ENCODE peak calls at places on chromosome 15, in five cellular contexts. O is CD8-positive, alpha-beta memory T cell; Z is pancreas; R is body of pancreas; T is Peyer's patch. G is an unnamed sample.

GRCh38 chr15:28921925-28922711 is 36.3 kb downstream of the APBA2 start:
- DNase-seq in O (no peak), Z (no peak), R (no peak), T (no peak), G (no peak)

GRCh38 chr15:75200391-75200764 is 1.3 kb upstream of the C15orf39 start:
- DNase-seq in O (no peak), Z (no peak), R (no peak), T (no peak), G (no peak)

GRCh38 chr15:69513450-69513849 is 60.8 kb downstream of the RPLP1 start:
- DNase-seq in O (no peak), Z (no peak), R (no peak), T (no peak), G (no peak)

GRCh38 chr15:73078722-73079121 is 26.5 kb downstream of the NEO1 start:
- DNase-seq in O (no peak), Z (peak), R (no peak), T (no peak), G (no peak)

GRCh38 chr15:92801774-92802464 is 98.2 kb upstream of the CHD2 start:
- DNase-seq in O (no peak), Z (peak), R (peak), T (no peak), G (no peak)

GRCh38 chr15:80066912-80067311 is 7.4 kb downstream of the ZFAND6 start:
- DNase-seq in O (no peak), Z (no peak), R (no peak), T (no peak), G (no peak)

GRCh38 chr15:70741107-70741511 is 22.2 kb downstream of the UACA start:
- DNase-seq in O (no peak), Z (peak), R (peak), T (no peak), G (peak)

GRCh38 chr15:40379853-40380252 is 2.7 kb upstream of the KNSTRN start:
- DNase-seq in O (no peak), Z (peak), R (peak), T (no peak), G (peak)

GRCh38 chr15:56913670-56914069 is 4.8 kb upstream of the TCF12 start:
- DNase-seq in O (no peak), Z (no peak), R (no peak), T (no peak), G (no peak)

GRCh38 chr15:32646304-32646703 is 4.8 kb downstream of the SCG5 start:
- DNase-seq in O (no peak), Z (no peak), R (no peak), T (no peak), G (no peak)

GRCh38 chr15:30926161-30926560 is 22.4 kb downstream of the FAN1 start:
- DNase-seq in O (no peak), Z (no peak), R (no peak), T (no peak), G (no peak)

GRCh38 chr15:74535388-74536084 is 5.5 kb upstream of the ARID3B start:
- DNase-seq in O (no peak), Z (no peak), R (no peak), T (no peak), G (no peak)

GRCh38 chr15:85314653-85315052 is 65.8 kb upstream of the AKAP13 start:
- DNase-seq in O (no peak), Z (no peak), R (no peak), T (no peak), G (no peak)

GRCh38 chr15:51089699-51090098 is 5.0 kb downstream of the TNFAIP8L3 start:
- DNase-seq in O (no peak), Z (no peak), R (no peak), T (no peak), G (no peak)

GRCh38 chr15:41971089-41971892 is 1.1 kb downstream of the EHD4 start:
- DNase-seq in O (peak), Z (peak), R (peak), T (peak), G (peak)

GRCh38 chr15:90037510-90037860 is 36.4 kb downstream of the ZNF710 start:
- DNase-seq in O (no peak), Z (no peak), R (no peak), T (no peak), G (no peak)

GRCh38 chr15:80996247-80996646 is 4.5 kb upstream of the TLNRD1 start:
- DNase-seq in O (no peak), Z (no peak), R (no peak), T (no peak), G (no peak)

GRCh38 chr15:89137926-89138325 is 49.7 kb downstream of the ABHD2 start:
- DNase-seq in O (no peak), Z (no peak), R (no peak), T (no peak), G (no peak)

GRCh38 chr15:49831206-49831965 is 210.5 kb downstream of the DTWD1 start:
- DNase-seq in O (no peak), Z (no peak), R (peak), T (no peak), G (no peak)

GRCh38 chr15:90000175-90000923 is 775 bp upstream of the ZNF710 start:
- DNase-seq in O (no peak), Z (peak), R (peak), T (no peak), G (peak)

GRCh38 chr15:88613074-88613944 is 7.8 kb upstream of the AEN start:
- DNase-seq in O (no peak), Z (no peak), R (no peak), T (no peak), G (no peak)

GRCh38 chr15:49742381-49742780 is 121.5 kb downstream of the DTWD1 start:
- DNase-seq in O (no peak), Z (peak), R (no peak), T (no peak), G (no peak)

GRCh38 chr15:82963356-82964341 is 11.1 kb upstream of the HOMER2 start:
- DNase-seq in O (no peak), Z (no peak), R (no peak), T (no peak), G (no peak)

GRCh38 chr15:31434418-31435255 is 108.0 kb downstream of the KLF13 start:
- DNase-seq in O (peak), Z (no peak), R (no peak), T (peak), G (peak)

GRCh38 chr15:93068581-93069199 is 20.3 kb downstream of the RGMA start:
- DNase-seq in O (no peak), Z (no peak), R (no peak), T (no peak), G (no peak)

GRCh38 chr15:39801641-39802309 is 19.1 kb upstream of the FSIP1 start:
- DNase-seq in O (no peak), Z (no peak), R (peak), T (no peak), G (peak)

GRCh38 chr15:55383687-55384086 is 24.5 kb downstream of the CCPG1 start:
- DNase-seq in O (no peak), Z (no peak), R (no peak), T (no peak), G (no peak)

GRCh38 chr15:55389276-55389631 is 18.9 kb downstream of the CCPG1 start:
- DNase-seq in O (no peak), Z (no peak), R (no peak), T (no peak), G (no peak)

GRCh38 chr15:55387027-55387426 is 21.1 kb downstream of the CCPG1 start:
- DNase-seq in O (no peak), Z (no peak), R (no peak), T (no peak), G (no peak)
- H3K27ac ChIP-seq in O (no peak), Z (no peak), R (no peak), T (no peak), G (no peak)

GRCh38 chr15:91311986-91312385 is 211.9 kb downstream of the SV2B start:
- DNase-seq in O (peak), Z (no peak), R (no peak), T (no peak), G (no peak)
- H3K27ac ChIP-seq in O (no peak), Z (no peak), R (no peak), T (no peak), G (no peak)

GRCh38 chr15:76935620-76936019 is 4.1 kb downstream of the RCN2 start:
- DNase-seq in O (no peak), Z (no peak), R (no peak), T (peak), G (no peak)
- H3K27ac ChIP-seq in O (no peak), Z (no peak), R (no peak), T (no peak), G (no peak)

DNA sequence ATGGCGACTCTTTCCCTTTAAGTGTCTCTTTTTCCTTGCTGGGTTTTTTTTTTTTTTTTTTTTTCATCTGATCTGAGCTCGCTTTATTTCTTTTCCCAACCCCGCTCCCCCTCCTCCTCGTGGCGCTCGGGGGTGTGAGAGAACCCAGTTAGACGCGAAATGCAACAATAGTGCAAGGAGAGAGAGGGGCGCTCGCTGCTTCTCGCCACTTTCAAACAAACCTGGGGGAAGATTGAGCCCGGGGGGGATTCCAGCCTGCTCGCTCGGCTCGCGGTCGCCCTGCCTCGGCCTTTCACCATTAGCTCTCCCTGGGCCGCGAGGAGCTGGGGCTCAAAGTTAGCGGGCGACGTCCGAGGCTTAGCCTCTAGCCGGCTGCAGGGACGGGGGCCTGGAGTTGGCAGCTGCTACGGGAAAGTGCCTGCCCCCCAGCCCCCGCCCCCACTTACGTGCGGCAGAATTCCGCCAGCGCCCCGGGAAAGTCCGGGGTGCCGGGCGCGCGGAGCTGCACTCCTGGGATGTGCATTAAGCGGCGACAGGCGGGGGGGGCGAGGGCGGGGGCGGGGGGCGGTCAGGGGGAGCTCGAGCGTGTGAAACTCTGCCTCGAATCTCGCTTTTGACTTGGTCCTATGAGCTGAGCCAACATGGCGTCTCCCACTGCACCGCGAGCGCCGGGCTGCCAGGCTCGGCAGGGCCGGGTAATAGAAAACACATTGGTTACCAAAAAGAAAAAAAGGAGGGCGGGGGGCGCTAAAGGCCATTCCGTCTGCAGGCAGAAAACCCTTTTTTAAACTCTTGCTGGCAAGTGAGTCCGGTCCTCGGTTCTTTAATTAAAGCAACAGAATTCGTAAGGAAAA is 10.3 kb downstream of the NR2F2 start:
- DNase-seq in O (no peak), Z (no peak), R (no peak), T (no peak), G (peak)
- H3K27ac ChIP-seq in O (no peak), Z (peak), R (peak), T (peak), G (peak)

GRCh38 chr15:96342143-96342466 is 11.6 kb downstream of the NR2F2 start:
- DNase-seq in O (no peak), Z (no peak), R (no peak), T (no peak), G (no peak)
- H3K27ac ChIP-seq in O (no peak), Z (no peak), R (no peak), T (peak), G (peak)

GRCh38 chr15:67723294-67724024 is 101.8 kb upstream of the SKOR1 start:
- DNase-seq in O (no peak), Z (no peak), R (no peak), T (no peak), G (no peak)

GRCh38 chr15:67719330-67719959 is 105.9 kb upstream of the SKOR1 start:
- DNase-seq in O (no peak), Z (no peak), R (no peak), T (no peak), G (no peak)

GRCh38 chr15:67721996-67722395 is 103.3 kb upstream of the SKOR1 start:
- DNase-seq in O (no peak), Z (no peak), R (no peak), T (no peak), G (no peak)

GRCh38 chr15:67722418-67722817 is 102.9 kb upstream of the SKOR1 start:
- DNase-seq in O (no peak), Z (no peak), R (no peak), T (no peak), G (no peak)

GRCh38 chr15:67720556-67721175 is 104.6 kb upstream of the SKOR1 start:
- DNase-seq in O (no peak), Z (no peak), R (no peak), T (no peak), G (no peak)
- H3K27ac ChIP-seq in O (no peak), Z (no peak), R (no peak), T (no peak), G (no peak)

G was measured in testis.